ENCODE peak calls at places on chromosomes 12 and 14, in five cellular contexts. O is mammary epithelial cell, L is AG04449, E is endothelial cell, F is Caco-2. J is an unnamed sample.

GRCh38 chr12:12466157-12466556 is 96.5 kb downstream of the DUSP16 start:
- DNase-seq in O (no peak), L (no peak), E (no peak), F (no peak), J (no peak)

GRCh38 chr14:92759300-92759678 is 10.9 kb upstream of the LGMN start:
- DNase-seq in O (peak), L (no peak), E (no peak), F (peak), J (peak)

GRCh38 chr14:64566651-64567122 is 16.9 kb downstream of the PPP1R36 start:
- DNase-seq in O (no peak), L (no peak), E (peak), F (no peak), J (no peak)

GRCh38 chr12:3534511-3534910 is 43.5 kb downstream of the PRMT8 start:
- DNase-seq in O (no peak), L (no peak), E (no peak), F (no peak), J (no peak)

GRCh38 chr14:21978184-21978998 is 304.8 kb upstream of the OR4E1 start:
- DNase-seq in O (peak), L (no peak), E (peak), F (peak), J (no peak)

GRCh38 chr12:58961906-58962305 is 41.6 kb upstream of the LRIG3 start:
- DNase-seq in O (no peak), L (no peak), E (no peak), F (no peak), J (no peak)

GRCh38 chr14:68167019-68167716 is 347.6 kb downstream of the RAD51B start:
- DNase-seq in O (no peak), L (no peak), E (no peak), F (no peak), J (no peak)

GRCh38 chr14:52703225-52703624 is 3.8 kb upstream of the PSMC6 start:
- DNase-seq in O (peak), L (peak), E (no peak), F (no peak), J (peak)

GRCh38 chr12:3152013-3152412 is 74.8 kb downstream of the TSPAN9 start:
- DNase-seq in O (no peak), L (no peak), E (peak), F (no peak), J (no peak)

GRCh38 chr12:28413455-28414109 is 223.3 kb downstream of the CCDC91 start:
- DNase-seq in O (no peak), L (no peak), E (no peak), F (no peak), J (no peak)

GRCh38 chr14:60482743-60483142 is 3.1 kb downstream of the C14orf39 start:
- DNase-seq in O (peak), L (no peak), E (no peak), F (no peak), J (peak)

GRCh38 chr12:49296034-49296835 is 1.3 kb downstream of the PRPH start:
- DNase-seq in O (no peak), L (no peak), E (peak), F (peak), J (no peak)

GRCh38 chr12:50103351-50103750 is 457 bp upstream of the GPD1 start:
- DNase-seq in O (no peak), L (no peak), E (no peak), F (no peak), J (no peak)

GRCh38 chr14:38120109-38120508 is 87.6 kb upstream of the SSTR1 start:
- DNase-seq in O (no peak), L (no peak), E (no peak), F (no peak), J (no peak)

GRCh38 chr12:104909761-104910160 is 48.3 kb downstream of the SLC41A2 start:
- DNase-seq in O (peak), L (no peak), E (no peak), F (no peak), J (no peak)

GRCh38 chr12:18243238-18243637 is 18.1 kb upstream of the PIK3C2G start:
- DNase-seq in O (no peak), L (no peak), E (no peak), F (no peak), J (no peak)

GRCh38 chr12:125583071-125583470 is 517.8 kb downstream of the AACS start:
- DNase-seq in O (no peak), L (no peak), E (no peak), F (no peak), J (no peak)

GRCh38 chr14:71523630-71524320 is 408.5 kb upstream of the RGS6 start:
- DNase-seq in O (no peak), L (no peak), E (no peak), F (no peak), J (no peak)

GRCh38 chr12:57881035-57881973 is 34.8 kb upstream of the CTDSP2 start:
- DNase-seq in O (peak), L (no peak), E (no peak), F (no peak), J (no peak)

GRCh38 chr12:121888083-121888477 is 510 bp upstream of the PSMD9 start:
- DNase-seq in O (no peak), L (no peak), E (no peak), F (no peak), J (no peak)

GRCh38 chr12:121892673-121893561 is 4.3 kb downstream of the PSMD9 start:
- DNase-seq in O (no peak), L (no peak), E (no peak), F (no peak), J (no peak)

GRCh38 chr12:121893901-121894540 is 5.4 kb downstream of the PSMD9 start:
- DNase-seq in O (peak), L (no peak), E (no peak), F (no peak), J (peak)

GRCh38 chr12:121889267-121889624 is 656 bp downstream of the PSMD9 start:
- DNase-seq in O (no peak), L (no peak), E (no peak), F (no peak), J (no peak)

DNA sequence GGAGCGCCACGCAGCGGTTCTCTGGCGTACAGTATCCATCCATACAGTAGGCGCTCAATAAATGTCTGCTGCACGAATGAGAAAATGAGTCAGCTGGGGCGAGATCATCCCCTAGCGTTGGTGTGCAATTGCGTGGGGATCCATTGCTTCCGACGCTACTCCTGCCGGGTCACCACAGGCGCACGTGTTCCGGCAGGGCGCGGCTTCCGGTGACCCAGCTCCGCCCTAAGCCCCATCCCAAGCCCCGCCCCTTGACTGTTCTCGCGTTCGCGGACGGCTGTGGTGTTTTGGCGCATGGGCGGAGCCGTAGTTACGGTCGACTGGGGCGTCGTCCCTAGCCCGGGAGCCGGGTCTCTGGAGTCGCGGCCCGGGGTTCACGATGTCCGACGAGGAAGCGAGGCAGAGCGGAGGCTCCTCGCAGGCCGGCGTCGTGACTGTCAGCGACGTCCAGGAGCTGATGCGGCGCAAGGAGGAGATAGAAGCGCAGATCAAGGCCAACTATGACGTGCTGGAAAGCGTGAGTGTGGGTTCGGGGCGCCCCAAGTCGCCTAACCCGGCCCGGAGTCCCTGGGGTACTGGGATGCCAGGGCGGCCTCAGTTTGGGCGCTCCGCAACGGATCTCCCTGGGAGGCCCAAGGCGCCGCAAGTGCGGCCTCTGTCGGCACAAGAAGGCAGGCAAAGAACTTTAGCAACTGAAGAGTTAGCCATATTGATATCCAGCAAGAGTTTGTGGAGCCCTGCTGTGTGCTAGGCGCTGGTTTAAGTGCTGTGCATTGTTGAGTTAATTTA is at the start of gene PSMD9:
- DNase-seq in O (peak), L (peak), E (peak), F (peak), J (peak)
- TF ChIP-seq CTCF in O (peak), L (peak), E (no peak), F (peak), J (peak)

GRCh38 chr14:31968912-31969311 is 108.2 kb upstream of the ARHGAP5 start:
- DNase-seq in O (no peak), L (no peak), E (no peak), F (no peak), J (no peak)
- TF ChIP-seq CTCF in O (no peak), L (no peak), E (no peak), F (no peak), J (no peak)

DNA sequence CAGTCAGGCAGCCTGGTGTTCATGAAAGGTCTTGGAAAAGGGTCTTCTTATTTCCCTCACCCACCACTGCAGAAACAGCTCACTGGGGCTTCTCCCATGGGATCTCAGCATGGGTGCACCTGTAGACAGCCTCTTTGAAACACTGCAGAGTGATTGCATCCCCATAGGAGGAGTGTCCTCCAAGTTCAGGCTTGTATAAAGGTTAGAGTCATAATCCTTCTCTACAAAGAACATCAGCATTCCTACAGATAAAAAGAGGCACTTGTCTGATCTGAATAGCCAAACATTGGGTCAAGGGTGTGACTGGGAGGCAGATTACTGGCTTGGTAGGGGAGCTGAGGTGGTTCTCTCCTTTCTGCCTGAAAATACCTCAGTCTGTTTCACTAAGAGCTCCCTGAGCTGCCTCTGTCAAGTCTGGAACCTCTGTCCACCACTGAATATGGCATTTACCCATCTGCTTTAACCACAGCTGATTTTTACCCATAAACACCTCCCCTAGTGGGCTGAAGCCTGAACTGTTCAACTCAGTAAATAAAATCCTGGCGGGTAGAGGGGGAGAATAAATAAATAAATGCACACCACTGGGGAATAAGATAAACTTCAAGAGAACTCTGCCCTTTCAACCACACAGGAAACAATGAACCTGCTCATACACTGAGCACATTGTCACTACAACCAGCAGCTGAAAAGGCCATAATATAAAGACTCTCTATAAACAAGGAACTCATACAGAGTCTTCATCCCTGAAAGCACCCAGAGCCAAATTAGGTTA is 120.7 kb upstream of the SCAF11 start:
- DNase-seq in O (peak), L (no peak), E (no peak), F (no peak), J (peak)
- TF ChIP-seq CTCF in O (peak), L (no peak), E (peak), F (peak), J (peak)

DNA sequence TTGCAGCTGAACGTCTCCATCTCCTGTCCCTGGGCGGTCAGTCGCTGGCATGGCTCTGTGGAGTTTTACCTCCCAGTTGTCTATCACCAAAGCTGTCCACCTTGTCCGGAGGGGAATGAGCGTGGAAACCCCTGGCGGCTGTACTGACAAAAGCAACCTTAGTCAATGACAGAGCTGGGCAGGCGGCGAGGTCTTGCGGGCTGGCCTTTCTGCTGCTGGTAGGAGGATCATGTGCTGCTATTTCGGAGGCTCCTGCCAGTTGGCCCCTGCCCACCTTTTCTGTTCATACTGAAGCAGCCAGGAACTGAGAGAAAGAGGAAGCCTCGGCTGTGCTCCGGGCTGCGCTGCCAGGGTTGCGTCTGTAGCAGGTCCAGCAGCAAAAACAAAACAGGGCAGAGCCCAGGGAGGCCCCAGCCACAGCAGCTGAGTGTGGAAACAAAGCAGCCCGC is 57.7 kb downstream of the HMGA2 start:
- DNase-seq in O (no peak), L (no peak), E (peak), F (no peak), J (no peak)
- TF ChIP-seq CTCF in O (no peak), L (no peak), E (no peak), F (no peak), J (no peak)

GRCh38 chr12:14572401-14572800 is 4.7 kb upstream of the PLBD1 start:
- DNase-seq in O (no peak), L (no peak), E (no peak), F (no peak), J (no peak)
- TF ChIP-seq CTCF in O (no peak), L (no peak), E (no peak), F (no peak), J (peak)

DNA sequence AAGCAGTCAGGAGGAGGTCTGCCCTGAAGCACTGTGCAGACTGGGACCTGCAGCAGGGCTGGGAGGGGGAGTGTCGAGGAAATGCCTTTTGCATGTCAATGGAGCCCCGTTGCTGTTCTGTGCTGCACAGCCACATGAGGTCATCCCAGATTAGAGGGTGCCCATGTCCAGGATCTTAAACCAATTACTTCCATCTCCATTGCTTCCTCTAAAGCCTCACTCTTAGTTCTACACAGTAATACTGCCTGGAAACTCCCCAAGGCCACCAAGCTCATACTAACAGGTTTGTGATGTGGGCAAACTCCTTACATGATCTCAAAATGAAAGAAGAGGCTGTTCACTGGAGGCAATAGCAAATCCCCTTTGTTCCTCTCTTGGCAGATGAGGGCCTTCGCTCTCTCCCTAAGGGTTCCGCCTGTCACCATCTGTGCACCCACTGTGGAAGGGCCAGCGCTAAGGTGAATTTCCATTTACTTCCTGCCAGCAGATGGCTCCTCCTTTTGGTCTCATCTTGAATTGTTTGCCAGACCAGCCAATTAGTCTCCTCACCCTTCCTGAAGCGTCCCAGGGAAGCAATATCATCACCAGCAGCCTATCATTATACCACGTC is 35.4 kb upstream of the LTA4H start:
- DNase-seq in O (peak), L (no peak), E (no peak), F (no peak), J (no peak)
- TF ChIP-seq CTCF in O (no peak), L (no peak), E (peak), F (peak), J (peak)